ENCODE peak calls at places on chromosomes 11 and 22, in four cellular contexts. U, A, P and M are unnamed samples.
A peak's percentile ranks its signal among the peaks of the same experiment; 100 is the strongest.

GRCh38 chr11:67289226-67289650 is at the start of gene ANKRD13D:
- DNase-seq in A (no peak), U (no peak), P (no peak), M (no peak)

GRCh38 chr11:125168875-125169537 is 4.5 kb downstream of the PKNOX2 start:
- DNase-seq in P (no peak), A (no peak), U (no peak), M (no peak)

GRCh38 chr22:46137218-46137766 is 13.0 kb upstream of the PPARA start:
- DNase-seq in U (no peak), A (peak; percentile 21), P (no peak), M (no peak)

GRCh38 chr22:27630754-27631153 is 170.8 kb downstream of the MN1 start:
- DNase-seq in A (no peak), U (no peak), P (no peak), M (no peak)

GRCh38 chr11:121829159-121829643 is 286.8 kb downstream of the BLID start:
- DNase-seq in A (peak; percentile 57), P (peak; percentile 99), U (no peak), M (peak; percentile 93)

GRCh38 chr11:107590460-107591097 is 368 bp upstream of the ELMOD1 start:
- DNase-seq in A (no peak), P (no peak), U (peak; percentile 15), M (no peak)

GRCh38 chr22:24977370-24978230 is 25.1 kb downstream of the KIAA1671 start:
- DNase-seq in U (no peak), A (peak; percentile 75), P (peak; percentile 29), M (no peak)

GRCh38 chr11:9231848-9232177 is 33.3 kb downstream of the DENND5A start:
- DNase-seq in A (no peak), P (peak; percentile 66), U (no peak), M (peak; percentile 69)

GRCh38 chr11:134639586-134640330 is 227.7 kb upstream of the B3GAT1 start:
- DNase-seq in U (no peak), A (no peak), P (no peak), M (no peak)

GRCh38 chr11:120956710-120957500 is 67.0 kb upstream of the TBCEL start:
- DNase-seq in A (no peak), P (no peak), U (no peak), M (no peak)

GRCh38 chr11:34680206-34680605 is 59.3 kb downstream of the EHF start:
- DNase-seq in A (no peak), U (no peak), P (peak; percentile 72), M (no peak)

GRCh38 chr11:130103296-130103814 is 33.7 kb downstream of the APLP2 start:
- DNase-seq in A (no peak), P (peak; percentile 93), U (no peak), M (peak; percentile 78)

GRCh38 chr11:71373791-71374454 is 74.3 kb downstream of the DHCR7 start:
- DNase-seq in A (no peak), U (no peak), P (no peak), M (no peak)

GRCh38 chr11:86718999-86719398 is 46.6 kb upstream of the ME3 start:
- DNase-seq in P (no peak), A (no peak), U (no peak), M (no peak)

GRCh38 chr22:29715240-29715639 is 4.6 kb upstream of the CABP7 start:
- DNase-seq in U (no peak), A (no peak), P (no peak), M (no peak)

GRCh38 chr11:120773501-120774031 is 250.3 kb upstream of the TBCEL start:
- DNase-seq in P (peak; percentile 63), U (no peak), A (no peak), M (no peak)

GRCh38 chr22:43153916-43154315 is 2.6 kb downstream of the TSPO start:
- DNase-seq in U (no peak), P (peak; percentile 35), A (no peak), M (peak; percentile 9)

GRCh38 chr11:69049490-69049867 is 747 bp downstream of the TPCN2 start:
- DNase-seq in A (no peak), P (no peak), U (peak; percentile 83), M (no peak)

GRCh38 chr11:65215441-65216076 is 33.8 kb downstream of the CAPN1 start:
- DNase-seq in A (no peak), U (no peak), P (no peak), M (no peak)

GRCh38 chr22:25656724-25657123 is 85.3 kb upstream of the MYO18B start:
- DNase-seq in U (no peak), P (no peak), A (no peak), M (no peak)